ENCODE peak calls at places on chromosomes 3 and 15, in nine cellular contexts. C, F, W, S, M, Y, L, V and B are unnamed samples.

GRCh38 chr15:96020133-96020532 is 310.4 kb upstream of the NR2F2 start:
- DNase-seq in S (no peak), F (no peak), W (no peak), M (no peak), C (no peak), V (no peak), L (no peak), Y (no peak), B (no peak)

GRCh38 chr3:175526191-175526590 is 667.1 kb downstream of the NAALADL2 start:
- DNase-seq in F (no peak), W (no peak), Y (no peak), V (no peak), M (no peak), S (no peak), L (no peak), C (no peak), B (no peak)

GRCh38 chr15:79475312-79475711 is 43.2 kb downstream of the MINAR1 start:
- DNase-seq in Y (no peak), S (no peak), F (no peak), L (no peak), W (no peak), V (peak; percentile 80), C (no peak), M (no peak), B (no peak)

GRCh38 chr3:71926242-71926560 is 141.3 kb upstream of the PROK2 start:
- DNase-seq in C (peak; percentile 65), W (peak; percentile 45), M (peak; percentile 95), F (peak; percentile 39), S (peak; percentile 77), V (peak; percentile 9), L (peak; percentile 59), Y (peak; percentile 74), B (peak; percentile 70)

GRCh38 chr3:112530573-112530972 is 31.2 kb downstream of the ATG3 start:
- DNase-seq in V (no peak), F (no peak), L (no peak), S (no peak), M (no peak), W (no peak), C (no peak), Y (peak; percentile 97), B (no peak)

GRCh38 chr3:39291903-39292329 is 12.1 kb upstream of the CX3CR1 start:
- DNase-seq in V (peak; percentile 57), F (peak; percentile 64), W (peak; percentile 76), S (peak; percentile 62), M (peak; percentile 88), C (peak; percentile 44), Y (peak; percentile 81), L (peak; percentile 70), B (peak; percentile 88)

GRCh38 chr3:102189564-102190339 is 245.1 kb upstream of the ZPLD1 start:
- DNase-seq in C (no peak), M (no peak), Y (no peak), F (no peak), W (no peak), S (no peak), L (no peak), V (peak; percentile 44), B (no peak)

GRCh38 chr3:69871256-69871655 is 128.3 kb upstream of the SAMMSON start:
- DNase-seq in V (no peak), L (no peak), Y (peak; percentile 39), S (no peak), C (no peak), M (no peak), W (no peak), F (no peak), B (no peak)

GRCh38 chr3:120503727-120504616 is 53.2 kb upstream of the FSTL1 start:
- DNase-seq in L (no peak), F (no peak), V (no peak), S (no peak), Y (no peak), C (no peak), W (no peak), M (peak; percentile 48), B (no peak)

GRCh38 chr3:170869645-170870593 is at the start of gene RPL22L1:
- DNase-seq in W (peak; percentile 87), L (peak; percentile 97), M (peak; percentile 98), C (peak; percentile 91), S (peak; percentile 96), V (peak; percentile 99), Y (peak; percentile 98), F (peak; percentile 100), B (peak; percentile 98)

GRCh38 chr3:178777718-178778411 is 241.6 kb downstream of the KCNMB2 start:
- DNase-seq in C (peak; percentile 27), M (no peak), F (no peak), Y (peak; percentile 84), V (peak; percentile 56), W (no peak), S (no peak), L (no peak), B (no peak)

GRCh38 chr3:65196663-65197062 is 508.9 kb upstream of the ADAMTS9 start:
- DNase-seq in Y (no peak), S (no peak), W (no peak), C (no peak), M (peak; percentile 36), V (no peak), F (no peak), L (no peak), B (no peak)

GRCh38 chr3:180802837-180803236 is 109.6 kb upstream of the FXR1 start:
- DNase-seq in V (peak; percentile 48), S (peak; percentile 27), L (peak; percentile 22), C (peak; percentile 3), F (peak; percentile 71), Y (peak; percentile 52), M (peak; percentile 69), W (peak; percentile 32), B (peak; percentile 69)

GRCh38 chr3:106628407-106628806 is 748.8 kb upstream of the CCDC54 start:
- DNase-seq in M (no peak), S (peak; percentile 39), L (peak; percentile 4), Y (peak; percentile 48), V (peak; percentile 67), W (no peak), F (no peak), C (no peak), B (no peak)

GRCh38 chr3:111071257-111072015 is at the start of gene NECTIN3:
- DNase-seq in F (peak; percentile 94), C (peak; percentile 96), Y (peak; percentile 96), M (peak; percentile 88), S (peak; percentile 96), W (peak; percentile 92), L (peak; percentile 38), V (peak; percentile 98), B (no peak)

GRCh38 chr3:109687626-109688025 is 350.3 kb upstream of the DPPA4 start:
- DNase-seq in Y (no peak), W (no peak), F (no peak), L (no peak), S (no peak), M (no peak), C (no peak), V (no peak), B (no peak)

GRCh38 chr3:107630779-107631178 is 108.0 kb downstream of the BBX start:
- DNase-seq in Y (no peak), C (no peak), W (no peak), M (no peak), F (no peak), V (no peak), L (no peak), S (no peak), B (no peak)

GRCh38 chr3:65884072-65884471 is 154.6 kb downstream of the MAGI1 start:
- DNase-seq in W (no peak), M (no peak), C (no peak), V (no peak), L (no peak), S (no peak), F (no peak), Y (no peak), B (no peak)

GRCh38 chr3:187210555-187211327 is 13.5 kb downstream of the RTP1 start:
- DNase-seq in V (peak; percentile 91), M (peak; percentile 72), F (no peak), L (no peak), S (no peak), W (no peak), C (no peak), Y (no peak), B (no peak)
- H3K9me2 ChIP-seq in V (no peaks in the 10 kb centered on the region), M (peaks cover 23% of the 10 kb centered on the region), F (no peaks in the 10 kb centered on the region), L (no peaks in the 10 kb centered on the region), S (no peaks in the 10 kb centered on the region), W (no peaks in the 10 kb centered on the region), C (no peaks in the 10 kb centered on the region), Y (no peaks in the 10 kb centered on the region), B (no peaks in the 10 kb centered on the region)

DNA sequence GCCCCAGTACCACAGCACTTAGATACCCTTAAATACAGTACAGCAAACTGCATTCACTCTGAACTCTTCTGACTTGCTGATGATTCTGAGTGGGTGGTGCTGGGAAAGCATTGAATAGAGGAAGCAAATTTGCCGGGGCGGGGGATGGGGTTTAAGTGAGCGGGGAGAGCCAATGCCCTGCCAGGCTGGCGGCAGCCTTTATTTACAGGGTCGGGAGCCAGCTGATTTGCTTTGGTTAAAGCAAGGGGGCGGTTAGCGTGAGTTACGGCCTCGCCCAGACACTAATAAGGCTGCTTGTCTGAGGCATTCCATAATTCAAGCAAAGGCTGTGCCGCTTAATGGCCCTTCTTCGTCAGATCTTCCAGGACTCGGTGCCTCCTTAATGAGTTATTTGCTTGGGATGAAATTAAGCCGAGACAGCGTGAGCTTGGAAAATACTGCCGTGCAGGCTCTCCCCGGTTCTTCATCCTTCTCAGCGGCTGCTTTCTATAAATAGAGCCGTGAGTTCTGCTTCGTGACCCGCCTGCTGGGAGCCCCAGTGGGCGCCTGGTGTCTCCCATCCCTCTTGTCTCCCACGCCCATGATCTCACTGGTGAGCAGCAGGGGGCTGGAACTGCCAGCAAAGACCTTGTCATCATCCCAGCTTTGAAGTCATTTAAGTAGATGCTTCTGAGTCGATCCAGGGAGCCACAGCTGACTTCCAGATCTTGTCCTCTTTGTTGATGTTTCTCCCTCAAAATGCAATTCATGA is 25.8 kb downstream of the SPSB4 start:
- DNase-seq in C (no peak), M (peak; percentile 65), S (peak; percentile 77), F (no peak), Y (no peak), W (no peak), V (peak; percentile 92), L (no peak), B (no peak)
- H3K4me3 ChIP-seq in C (no peak overlapping the region), M (peak overlapping the region; percentile 35), S (no peak overlapping the region), F (no peak overlapping the region), Y (no peak overlapping the region), W (no peak overlapping the region), V (peak overlapping the region; percentile 69), L (no peak overlapping the region), B (no peak overlapping the region)

DNA sequence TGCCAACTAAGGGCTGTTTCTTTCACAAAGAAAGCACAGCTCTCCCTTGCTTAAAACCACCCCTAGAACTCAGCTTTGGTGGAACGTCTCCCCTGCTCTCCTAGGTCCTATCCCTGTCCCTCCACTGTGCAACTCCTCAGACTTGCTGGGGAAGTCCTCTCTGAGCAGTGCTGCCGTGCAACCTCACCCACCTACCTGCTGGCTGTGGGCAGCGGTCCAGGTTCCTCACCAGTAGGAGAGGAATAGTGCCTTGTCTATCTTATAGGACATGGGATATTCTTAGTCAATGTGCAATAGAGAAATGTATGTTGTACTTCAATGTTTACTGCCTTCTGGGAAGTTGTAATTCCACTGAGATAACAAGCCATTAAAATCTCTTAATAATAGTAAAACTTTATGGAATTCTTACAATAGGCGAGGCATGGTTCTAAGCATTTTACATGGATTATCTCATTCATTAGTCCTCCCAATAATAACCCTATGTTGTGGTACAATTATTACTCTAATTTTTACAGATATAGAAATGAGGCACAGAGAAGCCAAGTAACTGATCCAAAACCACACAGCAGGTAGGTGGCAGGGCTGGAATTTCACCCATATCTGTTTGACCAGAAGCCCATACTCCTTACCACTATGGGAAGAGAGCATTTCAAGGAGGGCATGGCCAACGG is 51.6 kb downstream of the UMPS start:
- DNase-seq in W (no peak), F (no peak), L (no peak), C (no peak), S (no peak), V (no peak), Y (no peak), M (no peak), B (no peak)
- H3K27ac ChIP-seq in W (no peak overlapping the region), F (no peak overlapping the region), L (no peak overlapping the region), C (no peak overlapping the region), S (peak overlapping the region; percentile 94), V (peak overlapping the region; percentile 97), Y (no peak overlapping the region), M (peak overlapping the region; percentile 87), B (no peak overlapping the region)

GRCh38 chr3:154684021-154684420 is 254.0 kb upstream of the GPR149 start:
- DNase-seq in S (no peak), M (peak; percentile 73), Y (no peak), C (peak; percentile 16), W (no peak), F (peak; percentile 69), V (no peak), L (peak; percentile 25), B (peak; percentile 70)
- H3K9me2 ChIP-seq in S (no peaks in the 10 kb centered on the region), M (peaks cover 11% of the 10 kb centered on the region), Y (no peaks in the 10 kb centered on the region), C (no peaks in the 10 kb centered on the region), W (no peaks in the 10 kb centered on the region), F (no peaks in the 10 kb centered on the region), V (no peaks in the 10 kb centered on the region), L (no peaks in the 10 kb centered on the region), B (no peaks in the 10 kb centered on the region)